ENCODE peak calls at places on chromosomes 13 and 19, in nine cellular contexts. T is heart left ventricle, H is body of pancreas, A is PC-3, Q is esophagus squamous epithelium, E is astrocyte of the spinal cord, F is astrocyte of the cerebellum, N is PC-9, S is fibroblast of pulmonary artery. P is an unnamed sample.

GRCh38 chr13:35855531-35856019 is 275.6 kb downstream of the DCLK1 start:
- DNase-seq in T (no peak), H (no peak), A (peak; percentile 77), Q (no peak), E (no peak), F (no peak), N (peak; percentile 76), S (peak; percentile 21), P (peak; percentile 89)

GRCh38 chr19:17328517-17329060 is 6.1 kb downstream of the ANO8 start:
- DNase-seq in T (no peak), H (no peak), A (no peak), Q (no peak), E (no peak), F (no peak), N (no peak), S (no peak), P (no peak)

GRCh38 chr19:5534787-5535586 is 32.8 kb downstream of the TINCR start:
- DNase-seq in T (no peak), H (no peak), A (peak; percentile 35), Q (no peak), E (no peak), F (no peak), N (no peak), S (no peak), P (peak; percentile 28)

GRCh38 chr13:51771418-51772104 is 32.4 kb downstream of the DHRS12 start:
- DNase-seq in T (no peak), H (peak; percentile 93), A (no peak), Q (no peak), E (no peak), F (no peak), N (no peak), S (no peak), P (no peak)

GRCh38 chr13:113002206-113002821 is 33.3 kb downstream of the MCF2L start:
- DNase-seq in T (no peak), H (no peak), A (no peak), Q (no peak), E (no peak), F (no peak), N (peak; percentile 55), S (no peak), P (no peak)

GRCh38 chr19:37867831-37868230 is 38.6 kb downstream of the WDR87 start:
- DNase-seq in T (no peak), H (no peak), A (peak; percentile 44), Q (no peak), E (peak; percentile 42), F (no peak), N (no peak), S (peak; percentile 34), P (peak; percentile 85)

GRCh38 chr13:50080856-50081105 is 65.5 kb downstream of the KCNRG start:
- DNase-seq in T (no peak), H (no peak), A (no peak), Q (no peak), E (peak; percentile 54), F (no peak), N (no peak), S (peak; percentile 44), P (no peak)

GRCh38 chr19:13588953-13589833 is 82.9 kb upstream of the CACNA1A start:
- DNase-seq in T (peak; percentile 65), H (peak; percentile 63), A (peak; percentile 84), Q (no peak), E (peak; percentile 53), F (peak; percentile 13), N (peak; percentile 69), S (peak; percentile 59), P (peak; percentile 51)

GRCh38 chr19:52291781-52292180 is 5.2 kb upstream of the ZNF480 start:
- DNase-seq in T (no peak), H (no peak), A (no peak), Q (no peak), E (no peak), F (no peak), N (no peak), S (no peak), P (no peak)

GRCh38 chr19:55226788-55227187 is 1.8 kb downstream of the TMEM86B start:
- DNase-seq in T (no peak), H (no peak), A (no peak), Q (no peak), E (no peak), F (no peak), N (no peak), S (no peak), P (no peak)

GRCh38 chr13:41383400-41383799 is 72.3 kb downstream of the NAA16 start:
- DNase-seq in T (no peak), H (no peak), A (no peak), Q (no peak), E (no peak), F (no peak), N (no peak), S (peak; percentile 43), P (no peak)

GRCh38 chr19:33377586-33378475 is 4.3 kb downstream of the CEBPG start:
- DNase-seq in T (no peak), H (no peak), A (no peak), Q (no peak), E (no peak), F (no peak), N (no peak), S (peak; percentile 38), P (no peak)

GRCh38 chr19:44113784-44114390 is 688 bp downstream of the ZNF225 start:
- DNase-seq in T (no peak), H (no peak), A (no peak), Q (no peak), E (no peak), F (no peak), N (no peak), S (no peak), P (no peak)

GRCh38 chr19:14699641-14700040 is 9.8 kb downstream of the ZNF333 start:
- DNase-seq in T (no peak), H (no peak), A (no peak), Q (no peak), E (no peak), F (no peak), N (no peak), S (peak; percentile 8), P (no peak)

GRCh38 chr13:97582170-97582569 is 148.2 kb downstream of the RAP2A start:
- DNase-seq in T (no peak), H (no peak), A (no peak), Q (no peak), E (no peak), F (no peak), N (no peak), S (no peak), P (no peak)

GRCh38 chr13:36998624-36999041 is 507 bp downstream of the ALG5 start:
- DNase-seq in T (peak; percentile 29), H (peak; percentile 12), A (no peak), Q (no peak), E (no peak), F (no peak), N (peak; percentile 6), S (no peak), P (peak; percentile 3)

GRCh38 chr13:75569576-75569975 is 20.0 kb downstream of the UCHL3 start:
- DNase-seq in T (no peak), H (no peak), A (no peak), Q (no peak), E (no peak), F (no peak), N (no peak), S (no peak), P (peak; percentile 11)

GRCh38 chr13:42255854-42256253 is 16.1 kb upstream of the AKAP11 start:
- DNase-seq in T (no peak), H (no peak), A (no peak), Q (no peak), E (no peak), F (no peak), N (no peak), S (no peak), P (peak; percentile 61)

GRCh38 chr19:50817941-50818858 is 5.4 kb downstream of the KLK1 start:
- DNase-seq in T (peak; percentile 52), H (peak; percentile 93), A (peak; percentile 59), Q (no peak), E (no peak), F (no peak), N (peak; percentile 50), S (peak; percentile 10), P (peak; percentile 22)

GRCh38 chr19:32406161-32407003 is 812 bp downstream of the DPY19L3 start:
- DNase-seq in T (no peak), H (no peak), A (no peak), Q (no peak), E (peak; percentile 10), F (no peak), N (no peak), S (no peak), P (no peak)

GRCh38 chr19:1155352-1156304 is 18.4 kb downstream of the SBNO2 start:
- DNase-seq in T (no peak), H (no peak), A (no peak), Q (no peak), E (no peak), F (no peak), N (no peak), S (peak; percentile 42), P (no peak)
- H3K4me3 ChIP-seq in T (peak overlapping the region; percentile 21), H (no peak overlapping the region), A (no peak overlapping the region), Q (no peak overlapping the region), E (no peak overlapping the region), F (no peak overlapping the region), N (peak overlapping the region; percentile 23), S (peak overlapping the region; percentile 10), P (no peak overlapping the region)

GRCh38 chr13:77478645-77478997 is 56.9 kb upstream of the SCEL start:
- DNase-seq in T (no peak), H (no peak), A (no peak), Q (no peak), E (no peak), F (no peak), N (no peak), S (no peak), P (no peak)
- TF ChIP-seq CTCF in T (no peak), H (no peak), A (no peak), Q (no peak), E (no peak), F (no peak), N (peak; percentile 17), S (no peak), P (no peak)

GRCh38 chr13:111480976-111481375 is 160.5 kb downstream of the TEX29 start:
- DNase-seq in T (no peak), H (peak; percentile 30), A (no peak), Q (no peak), E (no peak), F (no peak), N (no peak), S (no peak), P (no peak)
- H3K4me3 ChIP-seq in T (no peak overlapping the region), H (no peak overlapping the region), A (no peak overlapping the region), Q (no peak overlapping the region), E (no peak overlapping the region), F (no peak overlapping the region), N (no peak overlapping the region), S (no peak overlapping the region), P (no peak overlapping the region)

DNA sequence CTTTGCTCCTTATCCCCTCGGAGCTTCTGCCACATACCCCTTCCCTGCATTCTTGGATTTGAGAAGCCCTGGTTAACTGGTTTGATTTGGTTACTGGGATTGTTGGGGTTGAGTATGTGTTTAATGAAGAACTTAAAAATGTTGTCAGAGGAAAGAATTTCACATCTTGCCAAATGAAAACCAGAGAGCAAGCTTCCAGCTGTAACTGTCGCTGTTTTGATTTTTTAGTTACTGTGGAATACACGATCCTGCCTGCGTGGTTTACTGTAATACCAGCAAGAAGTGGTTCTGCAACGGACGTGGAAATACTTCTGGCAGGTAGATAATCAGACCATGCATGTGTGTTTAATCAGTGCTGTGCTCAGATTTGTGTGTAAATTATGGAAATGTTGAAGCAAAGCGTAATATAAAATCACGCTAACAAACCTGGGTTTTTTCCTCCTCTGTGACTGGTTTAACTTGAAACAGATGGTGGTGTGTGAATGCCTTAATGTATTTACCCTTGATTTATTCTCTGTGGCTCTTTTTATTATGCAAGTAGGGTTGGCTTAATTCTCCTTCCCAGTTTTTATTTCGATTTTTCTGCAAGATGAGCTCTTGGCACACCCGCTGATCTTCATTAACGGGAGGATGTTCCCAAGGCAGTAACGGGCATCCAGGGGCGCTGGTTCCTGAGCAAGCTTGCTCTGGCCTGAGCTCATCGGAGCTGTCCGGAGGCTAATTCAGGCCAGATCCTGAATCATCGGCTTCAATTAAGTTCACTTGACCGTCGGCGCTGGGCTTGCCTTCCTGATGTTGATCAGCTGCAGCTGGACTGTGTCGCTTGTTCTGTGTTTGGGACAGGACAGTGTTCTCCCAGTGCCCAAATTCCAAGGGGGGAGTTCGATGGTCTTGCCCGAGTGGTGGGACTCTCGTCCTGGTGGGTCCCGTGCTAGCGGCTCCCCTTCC is 16.0 kb downstream of the UPF1 start:
- DNase-seq in T (no peak), H (peak; percentile 50), A (no peak), Q (no peak), E (no peak), F (no peak), N (no peak), S (peak; percentile 18), P (no peak)
- TF ChIP-seq CTCF in T (no peak), H (no peak), A (peak; percentile 44), Q (no peak), E (no peak), F (no peak), N (peak; percentile 48), S (no peak), P (no peak)

P was measured in epithelial cell of esophagus.